ENCODE peak calls at places on chromosomes 5 and 9, in five cellular contexts. One of them, this sample, is unnamed.

GRCh38 chr5:73296772-73297171 is 123.8 kb downstream of the TMEM174 start:
- DNase-seq in tibial nerve: no peak
- DNase-seq in astrocyte: peak; percentile 94
- DNase-seq in WTC11: no peak
- DNase-seq in mucosa of descending colon: no peak
- DNase-seq in this sample: no peak

GRCh38 chr5:154523704-154524103 is 45.7 kb upstream of the HAND1 start:
- DNase-seq in tibial nerve: no peak
- DNase-seq in WTC11: no peak
- DNase-seq in mucosa of descending colon: no peak
- DNase-seq in astrocyte: no peak
- DNase-seq in this sample: no peak

GRCh38 chr9:755454-756381 is 85.8 kb upstream of the DMRT1 start:
- DNase-seq in mucosa of descending colon: no peak
- DNase-seq in WTC11: no peak
- DNase-seq in tibial nerve: no peak
- DNase-seq in astrocyte: peak; percentile 94
- DNase-seq in this sample: no peak

GRCh38 chr5:80860934-80861613 is 99.1 kb upstream of the RASGRF2 start:
- DNase-seq in mucosa of descending colon: no peak
- DNase-seq in tibial nerve: no peak
- DNase-seq in astrocyte: peak; percentile 90
- DNase-seq in WTC11: no peak
- DNase-seq in this sample: no peak

GRCh38 chr9:7095054-7095453 is 337.3 kb downstream of the KDM4C start:
- DNase-seq in astrocyte: no peak
- DNase-seq in tibial nerve: no peak
- DNase-seq in WTC11: no peak
- DNase-seq in mucosa of descending colon: no peak
- DNase-seq in this sample: no peak

GRCh38 chr9:129247285-129248153 is 69.5 kb upstream of the IER5L start:
- DNase-seq in WTC11: no peak
- DNase-seq in tibial nerve: no peak
- DNase-seq in mucosa of descending colon: peak; percentile 4
- DNase-seq in astrocyte: no peak
- DNase-seq in this sample: no peak

GRCh38 chr9:69376651-69377050 is 51.6 kb downstream of the ENTREP1 start:
- DNase-seq in mucosa of descending colon: no peak
- DNase-seq in astrocyte: peak; percentile 94
- DNase-seq in WTC11: no peak
- DNase-seq in tibial nerve: peak; percentile 15
- DNase-seq in this sample: no peak

GRCh38 chr5:76684012-76684731 is 31.8 kb upstream of the F2R start:
- DNase-seq in mucosa of descending colon: no peak
- DNase-seq in tibial nerve: no peak
- DNase-seq in WTC11: no peak
- DNase-seq in astrocyte: no peak
- DNase-seq in this sample: no peak

GRCh38 chr5:77885501-77885900 is 109.4 kb upstream of the TBCA start:
- DNase-seq in mucosa of descending colon: no peak
- DNase-seq in WTC11: no peak
- DNase-seq in tibial nerve: no peak
- DNase-seq in astrocyte: no peak
- DNase-seq in this sample: no peak

DNA sequence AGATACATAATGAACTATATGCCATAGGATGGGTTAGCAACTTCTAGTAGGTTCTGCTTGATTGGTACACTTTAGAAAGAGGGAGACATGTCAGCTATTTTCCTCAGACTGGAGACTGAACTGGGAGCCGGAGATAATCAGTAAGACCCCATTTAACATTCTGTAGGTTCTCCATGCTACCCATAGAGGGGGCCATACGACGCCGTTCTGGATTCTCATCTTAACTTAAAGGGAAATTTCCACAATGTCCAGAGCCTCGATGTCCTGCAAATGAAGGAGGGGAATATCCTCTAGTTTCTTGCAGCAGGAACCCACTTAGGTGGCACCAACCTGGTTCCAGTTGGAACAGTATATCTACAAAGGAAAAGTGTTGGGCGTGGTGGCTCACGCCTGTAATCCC is 22.3 kb upstream of the NPM1 start:
- DNase-seq in astrocyte: no peak
- DNase-seq in WTC11: peak; percentile 34
- DNase-seq in tibial nerve: no peak
- DNase-seq in mucosa of descending colon: no peak
- DNase-seq in this sample: no peak
- TF ChIP-seq CTCF in astrocyte: peak; percentile 25
- TF ChIP-seq CTCF in WTC11: peak; percentile 50
- TF ChIP-seq CTCF in tibial nerve: no peak
- TF ChIP-seq CTCF in mucosa of descending colon: no peak
- TF ChIP-seq CTCF in this sample: peak; percentile 54

DNA sequence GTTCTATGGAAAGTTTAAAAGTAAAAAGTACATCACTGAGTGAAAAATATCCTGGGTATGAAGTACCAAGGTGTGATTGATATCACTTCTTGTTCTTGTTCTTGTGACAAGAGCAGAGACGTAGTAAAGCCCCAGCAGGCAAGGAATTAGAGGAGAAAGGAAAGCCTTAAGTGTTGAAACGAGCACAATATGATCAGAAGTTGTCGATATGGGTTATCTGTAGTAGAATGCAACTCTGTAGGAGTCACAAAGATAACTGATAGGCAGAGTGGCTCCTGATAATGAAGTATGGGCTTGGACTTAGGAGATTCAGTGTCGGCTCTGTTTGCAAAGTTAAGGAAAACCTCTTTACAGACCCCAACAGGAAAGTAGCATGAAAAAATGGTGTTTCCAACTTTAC is 1179.1 kb downstream of the DTWD2 start:
- DNase-seq in WTC11: no peak
- DNase-seq in tibial nerve: no peak
- DNase-seq in mucosa of descending colon: no peak
- DNase-seq in astrocyte: no peak
- DNase-seq in this sample: no peak
- TF ChIP-seq CTCF in WTC11: no peak
- TF ChIP-seq CTCF in tibial nerve: no peak
- TF ChIP-seq CTCF in mucosa of descending colon: no peak
- TF ChIP-seq CTCF in astrocyte: no peak
- TF ChIP-seq CTCF in this sample: no peak

GRCh38 chr5:308672-309271 is 12.7 kb upstream of the AHRR start:
- DNase-seq in astrocyte: peak; percentile 47
- DNase-seq in WTC11: no peak
- DNase-seq in mucosa of descending colon: no peak
- DNase-seq in tibial nerve: no peak
- DNase-seq in this sample: no peak
- TF ChIP-seq CTCF in astrocyte: peak; percentile 38
- TF ChIP-seq CTCF in WTC11: no peak
- TF ChIP-seq CTCF in mucosa of descending colon: no peak
- TF ChIP-seq CTCF in tibial nerve: no peak
- TF ChIP-seq CTCF in this sample: peak; percentile 33

DNA sequence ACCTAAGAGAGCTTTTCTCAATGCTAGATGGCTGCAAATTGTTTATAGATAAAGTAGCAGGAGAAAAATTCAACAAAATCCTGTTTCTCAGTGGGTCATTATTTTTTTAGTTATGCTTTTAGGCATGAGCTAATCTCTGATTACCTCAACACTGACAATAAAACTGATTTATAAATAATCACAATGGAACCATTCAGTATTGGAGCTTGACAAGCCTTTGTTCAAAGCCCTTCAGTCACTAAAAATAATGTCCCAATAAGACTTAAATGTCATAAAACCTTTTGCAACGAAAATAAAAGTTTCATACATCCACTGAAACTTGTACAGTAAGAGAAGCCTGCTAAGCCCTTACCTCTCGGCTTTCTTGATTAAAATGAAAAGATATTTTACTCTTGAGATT is 27.2 kb downstream of the PTPDC1 start:
- DNase-seq in mucosa of descending colon: no peak
- DNase-seq in WTC11: no peak
- DNase-seq in tibial nerve: no peak
- DNase-seq in astrocyte: peak; percentile 4
- DNase-seq in this sample: no peak
- TF ChIP-seq CTCF in mucosa of descending colon: no peak
- TF ChIP-seq CTCF in WTC11: no peak
- TF ChIP-seq CTCF in tibial nerve: no peak
- TF ChIP-seq CTCF in astrocyte: no peak
- TF ChIP-seq CTCF in this sample: no peak

DNA sequence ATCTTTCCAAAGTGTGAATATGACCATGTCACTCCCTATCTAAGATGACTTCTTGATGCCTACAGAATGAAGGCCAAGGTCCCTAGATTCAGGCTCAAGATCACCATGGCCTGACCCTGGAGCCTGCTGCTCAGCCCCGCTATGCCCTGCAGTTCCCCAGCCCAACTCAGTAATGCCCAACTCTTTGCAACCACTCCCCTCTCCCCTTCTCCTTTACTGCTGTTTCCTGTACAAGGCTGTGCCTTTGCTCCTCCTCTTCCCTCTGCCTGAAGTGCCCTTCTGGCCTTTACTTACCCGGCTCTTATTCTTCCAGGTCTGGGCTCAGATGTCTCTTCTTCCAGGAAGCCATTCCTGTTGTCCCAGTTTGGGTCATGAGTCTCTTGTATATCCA is 43.1 kb downstream of the VLDLR start:
- DNase-seq in WTC11: no peak
- DNase-seq in mucosa of descending colon: no peak
- DNase-seq in astrocyte: no peak
- DNase-seq in tibial nerve: no peak
- DNase-seq in this sample: no peak
- TF ChIP-seq CTCF in WTC11: no peak
- TF ChIP-seq CTCF in mucosa of descending colon: no peak
- TF ChIP-seq CTCF in astrocyte: no peak
- TF ChIP-seq CTCF in tibial nerve: no peak
- TF ChIP-seq CTCF in this sample: no peak

DNA sequence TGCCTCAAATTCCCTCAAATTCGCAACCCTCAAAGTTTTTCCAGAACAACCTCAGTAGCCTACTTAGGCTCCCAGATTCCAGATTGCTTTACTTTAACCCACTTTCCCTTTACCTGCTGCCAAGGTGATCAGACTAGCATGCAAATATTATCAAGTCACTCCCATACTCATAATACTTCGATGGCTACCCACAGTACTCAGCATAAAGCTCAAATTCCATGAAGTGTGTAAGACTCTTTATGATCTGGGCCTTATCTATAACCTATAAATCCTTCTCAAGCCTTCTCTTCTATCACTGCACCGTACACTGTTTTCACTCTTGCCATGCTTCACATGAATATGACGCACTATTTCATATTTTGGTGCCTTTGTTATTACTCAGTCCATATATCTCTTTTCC is 135.2 kb upstream of the TARS1 start:
- DNase-seq in mucosa of descending colon: no peak
- DNase-seq in tibial nerve: no peak
- DNase-seq in WTC11: no peak
- DNase-seq in astrocyte: no peak
- DNase-seq in this sample: no peak
- TF ChIP-seq CTCF in mucosa of descending colon: no peak
- TF ChIP-seq CTCF in tibial nerve: no peak
- TF ChIP-seq CTCF in WTC11: no peak
- TF ChIP-seq CTCF in astrocyte: no peak
- TF ChIP-seq CTCF in this sample: no peak

GRCh38 chr9:126057869-126058467 is 268.7 kb upstream of the MVB12B start:
- DNase-seq in mucosa of descending colon: no peak
- DNase-seq in tibial nerve: no peak
- DNase-seq in astrocyte: no peak
- DNase-seq in WTC11: no peak
- DNase-seq in this sample: no peak
- TF ChIP-seq CTCF in mucosa of descending colon: no peak
- TF ChIP-seq CTCF in tibial nerve: no peak
- TF ChIP-seq CTCF in astrocyte: no peak
- TF ChIP-seq CTCF in WTC11: no peak
- TF ChIP-seq CTCF in this sample: no peak

DNA sequence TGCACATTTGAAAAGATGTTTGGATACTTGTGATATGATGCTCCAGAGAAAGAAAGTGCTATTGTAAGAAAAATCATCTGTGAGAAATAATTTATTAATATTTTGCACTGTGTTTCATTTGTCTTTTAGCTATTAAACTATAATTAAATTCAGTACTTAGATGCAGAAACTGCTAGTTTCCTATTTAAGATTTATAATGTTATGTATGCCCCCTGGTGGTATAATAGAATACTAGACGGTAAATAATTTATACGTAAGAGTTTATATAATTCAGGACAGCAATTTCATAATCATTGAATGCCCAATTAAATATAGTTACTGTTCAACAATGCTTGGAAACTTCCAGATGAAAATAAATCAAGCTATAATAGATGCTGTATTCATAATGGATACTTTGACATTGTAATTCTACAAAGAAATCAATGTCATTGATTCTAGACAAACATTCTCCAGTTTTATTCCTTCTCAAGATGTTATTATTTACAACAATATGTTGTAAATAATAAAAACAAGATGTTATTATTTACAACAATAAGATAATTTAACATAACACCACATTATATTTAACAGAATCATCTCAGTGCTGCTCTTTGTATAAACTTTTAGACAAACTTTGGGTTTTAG is 101.0 kb downstream of the TMEM232 start:
- DNase-seq in WTC11: no peak
- DNase-seq in mucosa of descending colon: no peak
- DNase-seq in astrocyte: peak; percentile 20
- DNase-seq in tibial nerve: no peak
- DNase-seq in this sample: no peak
- TF ChIP-seq CTCF in WTC11: peak; percentile 14
- TF ChIP-seq CTCF in mucosa of descending colon: no peak
- TF ChIP-seq CTCF in astrocyte: peak; percentile 42
- TF ChIP-seq CTCF in tibial nerve: peak; percentile 50
- TF ChIP-seq CTCF in this sample: peak; percentile 72

DNA sequence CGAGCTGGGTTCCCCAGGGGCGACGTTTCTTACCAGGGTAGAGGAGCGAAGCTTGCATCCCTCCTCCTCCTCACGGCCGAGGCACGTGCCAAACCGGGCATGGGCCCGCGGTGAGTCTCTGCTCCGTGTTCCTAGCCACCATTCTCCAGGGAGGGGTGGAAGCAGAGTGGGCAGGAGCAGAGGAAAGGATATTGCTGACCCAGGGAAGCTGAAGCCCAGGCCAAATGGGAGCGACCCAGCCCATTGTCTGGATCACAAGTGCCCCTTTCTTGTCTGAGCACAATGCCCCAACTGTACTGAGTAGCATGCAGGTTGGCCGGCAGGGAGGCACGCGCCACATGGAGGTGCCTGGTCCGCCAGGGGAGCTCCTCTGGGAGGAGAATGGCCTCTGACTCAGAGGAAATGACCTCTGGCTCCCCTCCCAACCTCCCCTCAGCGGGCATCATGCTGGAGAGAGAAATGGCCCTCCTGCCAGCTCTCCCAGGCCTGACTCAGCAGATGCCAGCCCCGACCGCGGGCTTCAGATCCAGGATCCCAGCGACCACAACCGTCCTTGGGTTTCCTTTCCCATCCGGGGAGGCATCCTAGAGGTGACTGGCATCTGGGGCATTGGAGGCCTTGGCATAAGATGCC is 1.1 kb downstream of the PRR7 start:
- DNase-seq in mucosa of descending colon: no peak
- DNase-seq in astrocyte: peak; percentile 60
- DNase-seq in tibial nerve: no peak
- DNase-seq in WTC11: peak; percentile 62
- DNase-seq in this sample: peak; percentile 52
- TF ChIP-seq CTCF in mucosa of descending colon: no peak
- TF ChIP-seq CTCF in astrocyte: no peak
- TF ChIP-seq CTCF in tibial nerve: no peak
- TF ChIP-seq CTCF in WTC11: no peak
- TF ChIP-seq CTCF in this sample: no peak

GRCh38 chr9:130428096-130428665 is 16.6 kb upstream of the ASS1 start:
- DNase-seq in mucosa of descending colon: no peak
- DNase-seq in tibial nerve: no peak
- DNase-seq in astrocyte: no peak
- DNase-seq in WTC11: no peak
- DNase-seq in this sample: no peak
- TF ChIP-seq CTCF in mucosa of descending colon: no peak
- TF ChIP-seq CTCF in tibial nerve: no peak
- TF ChIP-seq CTCF in astrocyte: no peak
- TF ChIP-seq CTCF in WTC11: no peak
- TF ChIP-seq CTCF in this sample: no peak

This sample was measured in progenitor cell of endocrine pancreas.